ENCODE peak calls at places on chromosomes 7 and 10, in five cellular contexts. F is nucleus accumbens, T is AG04450, L is mucosa of gallbladder, Y is astrocyte. N is an unnamed sample.
A peak's percentile ranks its signal among the peaks of the same experiment; 100 is the strongest.

GRCh38 chr10:11404931-11405330 is 206.5 kb downstream of the USP6NL start:
- DNase-seq in F (no peak), T (no peak), L (no peak), Y (no peak), N (no peak)

GRCh38 chr10:8183241-8183704 is 128.8 kb downstream of the GATA3 start:
- DNase-seq in F (no peak), T (no peak), L (no peak), Y (peak; percentile 87), N (peak; percentile 40)

GRCh38 chr10:120805014-120805805 is 46.0 kb upstream of the WDR11 start:
- DNase-seq in F (no peak), T (no peak), L (no peak), Y (no peak), N (no peak)

GRCh38 chr10:126902157-126902556 is 3.1 kb upstream of the DOCK1 start:
- DNase-seq in F (no peak), T (peak; percentile 26), L (no peak), Y (peak; percentile 81), N (peak; percentile 86)

GRCh38 chr10:4848341-4849041 is 22.5 kb downstream of the AKR1E2 start:
- DNase-seq in F (no peak), T (no peak), L (no peak), Y (no peak), N (no peak)

GRCh38 chr7:87747681-87748080 is 119.5 kb downstream of the RUNDC3B start:
- DNase-seq in F (no peak), T (no peak), L (no peak), Y (no peak), N (no peak)

GRCh38 chr10:116118851-116119250 is 154.2 kb downstream of the GFRA1 start:
- DNase-seq in F (no peak), T (no peak), L (no peak), Y (no peak), N (no peak)

GRCh38 chr10:3926675-3927525 is 141.9 kb upstream of the KLF6 start:
- DNase-seq in F (no peak), T (no peak), L (no peak), Y (peak; percentile 72), N (peak; percentile 34)

GRCh38 chr7:44286618-44287487 is 38.5 kb downstream of the CAMK2B start:
- DNase-seq in F (no peak), T (no peak), L (no peak), Y (no peak), N (no peak)

GRCh38 chr7:33054261-33054964 is 8.2 kb downstream of the NT5C3A start:
- DNase-seq in F (no peak), T (no peak), L (no peak), Y (peak; percentile 28), N (peak; percentile 49)

GRCh38 chr10:5445006-5445405 is 32.6 kb downstream of the NET1 start:
- DNase-seq in F (no peak), T (no peak), L (no peak), Y (no peak), N (peak; percentile 31)

GRCh38 chr10:124319926-124320391 is 98.8 kb downstream of the OAT start:
- DNase-seq in F (no peak), T (no peak), L (no peak), Y (no peak), N (peak; percentile 3)

GRCh38 chr10:94006591-94007550 is 13.1 kb downstream of the PLCE1 start:
- DNase-seq in F (no peak), T (peak; percentile 36), L (peak; percentile 79), Y (peak; percentile 99), N (peak; percentile 77)

GRCh38 chr10:69960606-69961167 is 92.0 kb upstream of the MACROH2A2 start:
- DNase-seq in F (no peak), T (no peak), L (no peak), Y (no peak), N (no peak)

GRCh38 chr7:142787034-142787768 is 16.4 kb downstream of the PRSS2 start:
- DNase-seq in F (no peak), T (no peak), L (no peak), Y (no peak), N (no peak)

GRCh38 chr10:126511917-126512487 is 123.7 kb upstream of the ADAM12 start:
- DNase-seq in F (no peak), T (no peak), L (no peak), Y (no peak), N (no peak)

GRCh38 chr7:103949374-103949773 is 40.1 kb downstream of the RELN start:
- DNase-seq in F (no peak), T (no peak), L (no peak), Y (no peak), N (no peak)

GRCh38 chr7:28132959-28133745 is 47.4 kb downstream of the JAZF1 start:
- DNase-seq in F (no peak), T (no peak), L (no peak), Y (peak; percentile 60), N (no peak)

GRCh38 chr10:17038627-17039026 is 91.0 kb downstream of the CUBN start:
- DNase-seq in F (no peak), T (no peak), L (peak; percentile 43), Y (no peak), N (no peak)

GRCh38 chr10:126924915-126925300 is 19.7 kb downstream of the DOCK1 start:
- DNase-seq in F (no peak), T (no peak), L (no peak), Y (no peak), N (peak; percentile 55)

GRCh38 chr10:71447676-71448075 is 51.0 kb downstream of the CDH23 start:
- DNase-seq in F (no peak), T (no peak), L (peak; percentile 26), Y (no peak), N (no peak)

GRCh38 chr10:114239117-114239993 is at the start of gene VWA2:
- DNase-seq in F (no peak), T (no peak), L (no peak), Y (no peak), N (no peak)

GRCh38 chr10:24622781-24623301 is 100.8 kb downstream of the ARHGAP21 start:
- DNase-seq in F (no peak), T (no peak), L (no peak), Y (peak; percentile 37), N (no peak)

GRCh38 chr10:86267286-86268195 is 99.1 kb downstream of the GRID1 start:
- DNase-seq in F (no peak), T (no peak), L (no peak), Y (no peak), N (no peak)

GRCh38 chr7:22425361-22425760 is 68.4 kb upstream of the RAPGEF5 start:
- DNase-seq in F (no peak), T (no peak), L (no peak), Y (no peak), N (no peak)

GRCh38 chr7:27547401-27547800 is 115.3 kb downstream of the HIBADH start:
- DNase-seq in F (no peak), T (peak; percentile 6), L (no peak), Y (peak; percentile 64), N (peak; percentile 82)